ENCODE peak calls at places on chromosome 15, in seven cellular contexts. V is uterus, Q is dorsolateral prefrontal cortex, A is bronchial epithelial cell, E is ovary, L is pancreas, B is left lung. M is an unnamed sample. For H3K27me3, the result is how much of the 10 kb centered on the place peaks cover.

GRCh38 chr15:69092159-69092558 is 68.3 kb upstream of the GLCE start:
- DNase-seq in Q (no peak), L (no peak), B (no peak), A (peak), E (no peak), V (no peak), M (no peak)

GRCh38 chr15:88738796-88739195 is 64.4 kb upstream of the ACAN start:
- DNase-seq in V (no peak), Q (no peak), B (no peak), A (no peak), L (no peak), E (no peak), M (no peak)

GRCh38 chr15:95277266-95277665 is 1045.9 kb downstream of the MCTP2 start:
- DNase-seq in E (no peak), A (peak), V (no peak), Q (no peak), B (no peak), L (no peak), M (no peak)

GRCh38 chr15:37425541-37425940 is 325.2 kb upstream of the MEIS2 start:
- DNase-seq in E (no peak), B (no peak), L (no peak), A (peak), Q (no peak), V (no peak), M (no peak)

GRCh38 chr15:67839358-67839928 is 402 bp downstream of the RNU6-1 start:
- DNase-seq in Q (no peak), A (peak), L (no peak), V (no peak), B (no peak), E (no peak), M (no peak)

GRCh38 chr15:88057836-88058235 is 198.7 kb downstream of the NTRK3 start:
- DNase-seq in E (no peak), A (no peak), Q (no peak), B (no peak), V (no peak), L (no peak), M (no peak)

GRCh38 chr15:23648920-23649515 is 1.4 kb upstream of the MAGEL2 start:
- DNase-seq in E (peak), B (no peak), A (no peak), V (no peak), Q (no peak), L (peak), M (no peak)

GRCh38 chr15:25465835-25466234 is 27.0 kb upstream of the UBE3A start:
- DNase-seq in B (peak), E (no peak), V (no peak), L (no peak), A (peak), Q (no peak), M (no peak)

GRCh38 chr15:93307513-93307912 is 218.5 kb upstream of the RGMA start:
- DNase-seq in V (no peak), A (no peak), L (no peak), Q (no peak), B (no peak), E (no peak), M (no peak)

GRCh38 chr15:78420766-78421165 is 17.2 kb upstream of the IREB2 start:
- DNase-seq in A (no peak), Q (no peak), B (no peak), L (no peak), E (no peak), V (no peak), M (no peak)

GRCh38 chr15:82305621-82306048 is 43.0 kb downstream of the SAXO2 start:
- DNase-seq in V (no peak), Q (no peak), L (no peak), A (no peak), B (peak), E (no peak), M (no peak)
- H3K4me3 ChIP-seq in V (no peak), Q (no peak), L (no peak), A (no peak), B (no peak), E (no peak), M (no peak)

GRCh38 chr15:46137443-46137842 is 502.6 kb downstream of the SQOR start:
- DNase-seq in V (no peak), B (no peak), Q (no peak), A (no peak), L (no peak), E (no peak), M (no peak)
- H3K27me3 ChIP-seq in V (under half), B (under half), Q (under half), A (under half), L (under half), E (under half), M (under half)

GRCh38 chr15:80619677-80620076 is 75.4 kb upstream of the ABHD17C start:
- DNase-seq in Q (no peak), B (no peak), A (no peak), V (no peak), L (no peak), E (no peak), M (no peak)
- TF ChIP-seq CTCF in Q (peak), B (no peak), A (peak), V (no peak), L (no peak), E (no peak), M (peak)

GRCh38 chr15:59437473-59437776 is 561 bp upstream of the FAM81A start:
- DNase-seq in L (no peak), V (no peak), B (no peak), E (peak), Q (no peak), A (no peak), M (no peak)

GRCh38 chr15:59436774-59437472 is 1.1 kb upstream of the FAM81A start:
- DNase-seq in L (no peak), Q (no peak), B (no peak), V (no peak), E (peak), A (no peak), M (no peak)

GRCh38 chr15:59437777-59438574 is at the start of gene FAM81A:
- DNase-seq in V (peak), E (peak), B (peak), Q (peak), A (peak), L (peak), M (peak)

GRCh38 chr15:59439571-59439970 is 1.6 kb downstream of the FAM81A start:
- DNase-seq in E (no peak), L (no peak), Q (no peak), B (no peak), A (no peak), V (no peak), M (no peak)

GRCh38 chr15:59438891-59439290 is 905 bp downstream of the FAM81A start:
- DNase-seq in Q (no peak), A (peak), V (peak), E (peak), B (no peak), L (no peak), M (no peak)
- H3K4me3 ChIP-seq in Q (peak), A (no peak), V (no peak), E (peak), B (no peak), L (peak), M (peak)

GRCh38 chr15:90881181-90881977 is 2.9 kb upstream of the FES start:
- DNase-seq in B (peak), L (peak), V (no peak), A (no peak), Q (no peak), E (peak), M (peak)

GRCh38 chr15:90879730-90880366 is 4.5 kb upstream of the FES start:
- DNase-seq in Q (no peak), V (no peak), A (no peak), E (peak), L (peak), B (peak), M (no peak)

GRCh38 chr15:90878660-90879059 is 5.6 kb upstream of the FES start:
- DNase-seq in E (peak), V (no peak), B (peak), A (no peak), Q (no peak), L (peak), M (peak)

GRCh38 chr15:90881978-90882721 is 2.2 kb upstream of the FES start:
- DNase-seq in B (peak), A (no peak), E (no peak), Q (no peak), V (no peak), L (peak), M (peak)

DNA sequence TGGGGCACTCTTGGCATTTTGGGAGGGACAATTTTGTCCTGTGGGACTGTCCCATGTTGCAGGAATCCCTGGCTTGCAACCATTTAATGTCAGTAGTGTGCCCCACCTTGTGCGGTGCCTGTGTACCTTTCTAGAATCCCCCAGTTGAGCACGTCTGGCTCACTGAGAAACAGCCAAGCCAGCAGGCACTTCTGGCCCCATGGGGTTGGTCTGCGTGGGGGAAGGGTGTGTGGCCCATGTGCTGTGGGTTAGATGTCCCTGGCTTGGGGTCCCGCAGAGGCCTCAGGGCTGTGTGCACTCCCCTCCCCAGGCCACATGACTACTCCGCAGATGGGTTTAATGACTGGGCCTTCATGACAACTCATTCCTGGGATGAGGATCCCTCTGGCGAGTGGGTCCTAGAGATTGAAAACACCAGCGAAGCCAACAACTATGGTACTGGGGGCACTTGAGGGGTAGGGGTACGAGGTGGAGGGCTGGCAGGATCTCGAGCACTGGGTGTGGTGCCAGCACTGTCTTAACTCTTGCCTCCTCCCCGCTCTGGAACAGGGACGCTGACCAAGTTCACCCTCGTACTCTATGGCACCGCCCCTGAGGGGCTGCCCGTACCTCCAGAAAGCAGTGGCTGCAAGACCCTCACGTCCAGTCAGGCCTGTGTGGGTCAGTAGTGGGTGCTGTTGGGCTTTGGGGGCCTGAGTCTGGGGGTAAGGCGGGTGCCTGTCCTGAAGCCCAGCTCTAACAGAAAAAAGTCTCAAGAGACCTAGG is 3.7 kb upstream of the FES start:
- DNase-seq in Q (no peak), L (no peak), V (no peak), E (peak), A (no peak), B (peak), M (no peak)
- H3K27me3 ChIP-seq in Q (under half), L (under half), V (under half), E (under half), A (under half), B (under half), M (under half)

DNA sequence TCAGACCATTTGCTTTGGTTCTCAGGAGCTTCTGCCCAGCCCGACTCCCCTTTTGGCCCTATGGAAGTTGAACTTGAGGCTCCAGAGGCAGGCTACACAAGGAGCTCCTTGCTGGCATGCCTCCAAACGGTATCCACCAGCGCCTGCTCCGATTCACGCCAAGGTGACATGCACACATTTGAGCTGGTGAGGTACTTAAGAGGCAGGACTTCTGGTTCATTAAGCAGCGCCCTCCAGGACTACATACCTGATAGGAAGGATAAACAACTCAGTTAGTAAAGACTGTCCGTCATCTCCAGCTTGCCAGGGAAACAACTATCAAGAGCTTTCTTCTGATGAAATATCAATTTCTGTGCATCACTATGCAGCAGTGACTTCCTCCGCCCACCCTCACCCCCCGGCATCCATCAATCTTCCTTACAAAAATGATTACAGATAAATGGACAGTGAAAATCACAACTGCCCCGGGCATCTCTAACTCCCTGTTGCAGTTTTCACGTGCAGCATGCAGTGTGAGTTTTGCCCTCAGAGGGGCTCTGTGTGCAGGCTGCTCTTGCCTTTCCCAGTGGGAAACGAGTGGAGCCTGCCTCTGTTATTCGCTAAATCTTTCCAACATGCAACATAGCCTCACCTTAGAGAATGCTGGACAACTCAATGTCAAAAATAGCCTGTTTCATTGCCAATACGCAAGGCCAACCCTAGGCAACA is 122.9 kb downstream of the ARRDC4 start:
- DNase-seq in E (no peak), B (no peak), A (no peak), L (no peak), Q (no peak), V (no peak), M (no peak)
- TF ChIP-seq CTCF in E (no peak), B (no peak), A (no peak), L (no peak), Q (no peak), V (no peak), M (no peak)

GRCh38 chr15:40098489-40099261 is 10.0 kb downstream of the BMF start:
- DNase-seq in L (peak), V (peak), A (peak), Q (no peak), B (no peak), E (peak), M (peak)
- H3K4me3 ChIP-seq in L (no peak), V (peak), A (no peak), Q (no peak), B (no peak), E (no peak), M (peak)

GRCh38 chr15:98397411-98397810 is 250.9 kb upstream of the IGF1R start:
- DNase-seq in L (no peak), A (no peak), Q (no peak), B (no peak), E (no peak), V (no peak), M (no peak)
- H3K27me3 ChIP-seq in L (under half), A (under half), Q (under half), B (under half), E (under half), V (under half), M (under half)

M was measured in GM06990.